ENCODE peak calls at places on chromosomes 4 and X, in six cellular contexts. W is transverse colon, K is A549, H is stomach, R is sigmoid colon, N is tibial nerve. Q is an unnamed sample.

GRCh38 chrX:104659037-104659744 is 93.2 kb downstream of the IL1RAPL2 start:
- DNase-seq in W (no peak), K (no peak), H (peak), R (no peak), N (no peak), Q (no peak)

GRCh38 chr4:169443748-169444147 is 168.6 kb downstream of the NEK1 start:
- DNase-seq in W (no peak), K (no peak), H (no peak), R (no peak), N (no peak), Q (no peak)

GRCh38 chr4:89242864-89243740 is 64.5 kb downstream of the GPRIN3 start:
- DNase-seq in W (no peak), K (no peak), H (no peak), R (no peak), N (no peak), Q (no peak)

GRCh38 chr4:13238936-13239335 is 245.2 kb downstream of the RAB28 start:
- DNase-seq in W (no peak), K (no peak), H (no peak), R (no peak), N (no peak), Q (no peak)

GRCh38 chr4:123832173-123833026 is 435.8 kb downstream of the SPRY1 start:
- DNase-seq in W (peak), K (no peak), H (no peak), R (peak), N (peak), Q (no peak)

GRCh38 chrX:155747520-155747919 is 133.6 kb upstream of the VAMP7 start:
- DNase-seq in W (peak), K (no peak), H (peak), R (no peak), N (no peak), Q (no peak)

GRCh38 chrX:48665991-48666390 is 17.6 kb upstream of the WAS start:
- DNase-seq in W (no peak), K (no peak), H (no peak), R (no peak), N (no peak), Q (no peak)

GRCh38 chr4:30386266-30386895 is 333.8 kb upstream of the PCDH7 start:
- DNase-seq in W (no peak), K (no peak), H (no peak), R (no peak), N (no peak), Q (no peak)

GRCh38 chrX:153245288-153245731 is 66.2 kb downstream of the MAGEA1 start:
- DNase-seq in W (no peak), K (peak), H (no peak), R (no peak), N (no peak), Q (no peak)

GRCh38 chrX:134546187-134546586 is 86.2 kb downstream of the HPRT1 start:
- DNase-seq in W (no peak), K (no peak), H (no peak), R (no peak), N (no peak), Q (no peak)

GRCh38 chrX:42524374-42524773 is 253.6 kb downstream of the PPP1R2C start:
- DNase-seq in W (no peak), K (no peak), H (no peak), R (no peak), N (no peak), Q (no peak)

GRCh38 chr4:124144302-124144701 is 568.2 kb downstream of the ANKRD50 start:
- DNase-seq in W (no peak), K (no peak), H (no peak), R (no peak), N (no peak), Q (no peak)

GRCh38 chrX:125202486-125203378 is 116.9 kb upstream of the TEX13C start:
- DNase-seq in W (no peak), K (no peak), H (no peak), R (no peak), N (no peak), Q (no peak)

GRCh38 chr4:55312491-55313101 is 33.4 kb upstream of the SRD5A3 start:
- DNase-seq in W (peak), K (peak), H (peak), R (peak), N (no peak), Q (no peak)

GRCh38 chr4:54550415-54551171 is 107.2 kb upstream of the KIT start:
- DNase-seq in W (no peak), K (no peak), H (no peak), R (no peak), N (no peak), Q (peak)

GRCh38 chrX:16739574-16739973 is 20.2 kb downstream of the SYAP1 start:
- DNase-seq in W (no peak), K (peak), H (no peak), R (no peak), N (no peak), Q (no peak)

GRCh38 chr4:54400802-54401201 is 171.7 kb downstream of the PDGFRA start:
- DNase-seq in W (no peak), K (peak), H (no peak), R (no peak), N (no peak), Q (no peak)

GRCh38 chr4:151376540-151376939 is 32.4 kb upstream of the FHIP1A start:
- DNase-seq in W (no peak), K (no peak), H (no peak), R (no peak), N (no peak), Q (no peak)

GRCh38 chr4:141912831-141913230 is 276.4 kb downstream of the IL15 start:
- DNase-seq in W (peak), K (no peak), H (peak), R (no peak), N (no peak), Q (no peak)

GRCh38 chr4:73764513-73764912 is 24.1 kb downstream of the CXCL8 start:
- DNase-seq in W (no peak), K (no peak), H (no peak), R (no peak), N (no peak), Q (no peak)

GRCh38 chrX:74931214-74931613 is 6.0 kb upstream of the NEXMIF start:
- DNase-seq in W (no peak), K (no peak), H (no peak), R (no peak), N (no peak), Q (no peak)

GRCh38 chrX:153775293-153775595 is 5.6 kb upstream of the SRPK3 start:
- DNase-seq in W (no peak), K (no peak), H (no peak), R (no peak), N (no peak), Q (no peak)

GRCh38 chr4:106583567-106583966 is 215.0 kb upstream of the GIMD1 start:
- DNase-seq in W (no peak), K (peak), H (no peak), R (no peak), N (no peak), Q (no peak)

GRCh38 chrX:108167211-108167872 is 75.8 kb downstream of the ATG4A start:
- DNase-seq in W (no peak), K (peak), H (no peak), R (no peak), N (no peak), Q (no peak)

GRCh38 chr4:173272987-173273386 is 61.2 kb downstream of the HMGB2 start:
- DNase-seq in W (no peak), K (no peak), H (no peak), R (no peak), N (no peak), Q (no peak)

GRCh38 chr4:184447664-184448063 is 26.7 kb downstream of the IRF2 start:
- DNase-seq in W (no peak), K (no peak), H (no peak), R (no peak), N (no peak), Q (no peak)

GRCh38 chr4:180960758-180961401 is 1282.3 kb upstream of the TENM3 start:
- DNase-seq in W (no peak), K (no peak), H (no peak), R (no peak), N (no peak), Q (no peak)

GRCh38 chr4:39841894-39842293 is 135.8 kb downstream of the PDS5A start:
- DNase-seq in W (no peak), K (no peak), H (no peak), R (no peak), N (no peak), Q (no peak)

GRCh38 chr4:5165419-5166369 is 114.4 kb downstream of the STK32B start:
- DNase-seq in W (no peak), K (no peak), H (no peak), R (no peak), N (no peak), Q (no peak)

GRCh38 chr4:179569549-179569948 is 2127.3 kb upstream of the AGA start:
- DNase-seq in W (no peak), K (no peak), H (no peak), R (no peak), N (no peak), Q (no peak)

GRCh38 chrX:18668468-18668867 is 3.4 kb downstream of the RS1 start:
- DNase-seq in W (no peak), K (no peak), H (no peak), R (no peak), N (no peak), Q (no peak)

GRCh38 chr4:80610845-80611244 is 275.3 kb downstream of the CFAP299 start:
- DNase-seq in W (no peak), K (no peak), H (no peak), R (no peak), N (no peak), Q (no peak)

GRCh38 chr4:179989975-179990374 is 2253.2 kb upstream of the TENM3 start:
- DNase-seq in W (no peak), K (no peak), H (no peak), R (no peak), N (no peak), Q (no peak)

GRCh38 chr4:169045862-169046584 is 36.0 kb upstream of the CBR4 start:
- DNase-seq in W (no peak), K (peak), H (no peak), R (no peak), N (no peak), Q (no peak)

GRCh38 chr4:155371432-155372043 is 5.2 kb downstream of the MAP9 start:
- DNase-seq in W (no peak), K (peak), H (no peak), R (no peak), N (no peak), Q (no peak)

GRCh38 chr4:179624768-179625181 is 2182.5 kb upstream of the AGA start:
- DNase-seq in W (no peak), K (no peak), H (peak), R (no peak), N (no peak), Q (no peak)

GRCh38 chr4:53497446-53498069 is 93.7 kb downstream of the LNX1 start:
- DNase-seq in W (no peak), K (no peak), H (no peak), R (peak), N (peak), Q (peak)

GRCh38 chr4:9898596-9899345 is 117.3 kb downstream of the DRD5 start:
- DNase-seq in W (peak), K (peak), H (peak), R (no peak), N (no peak), Q (no peak)

GRCh38 chrX:37701588-37701987 is 16.0 kb downstream of the XK start:
- DNase-seq in W (no peak), K (no peak), H (no peak), R (no peak), N (no peak), Q (no peak)

GRCh38 chrX:43702660-43703059 is 46.6 kb downstream of the MAOA start:
- DNase-seq in W (no peak), K (no peak), H (no peak), R (no peak), N (no peak), Q (no peak)

GRCh38 chrX:43702079-43702524 is 46.0 kb downstream of the MAOA start:
- DNase-seq in W (no peak), K (no peak), H (no peak), R (no peak), N (no peak), Q (no peak)

GRCh38 chrX:43703211-43703791 is 47.2 kb downstream of the MAOA start:
- DNase-seq in W (no peak), K (peak), H (no peak), R (no peak), N (no peak), Q (no peak)

GRCh38 chrX:43706786-43707185 is 50.7 kb downstream of the MAOA start:
- DNase-seq in W (no peak), K (no peak), H (no peak), R (no peak), N (no peak), Q (no peak)

DNA sequence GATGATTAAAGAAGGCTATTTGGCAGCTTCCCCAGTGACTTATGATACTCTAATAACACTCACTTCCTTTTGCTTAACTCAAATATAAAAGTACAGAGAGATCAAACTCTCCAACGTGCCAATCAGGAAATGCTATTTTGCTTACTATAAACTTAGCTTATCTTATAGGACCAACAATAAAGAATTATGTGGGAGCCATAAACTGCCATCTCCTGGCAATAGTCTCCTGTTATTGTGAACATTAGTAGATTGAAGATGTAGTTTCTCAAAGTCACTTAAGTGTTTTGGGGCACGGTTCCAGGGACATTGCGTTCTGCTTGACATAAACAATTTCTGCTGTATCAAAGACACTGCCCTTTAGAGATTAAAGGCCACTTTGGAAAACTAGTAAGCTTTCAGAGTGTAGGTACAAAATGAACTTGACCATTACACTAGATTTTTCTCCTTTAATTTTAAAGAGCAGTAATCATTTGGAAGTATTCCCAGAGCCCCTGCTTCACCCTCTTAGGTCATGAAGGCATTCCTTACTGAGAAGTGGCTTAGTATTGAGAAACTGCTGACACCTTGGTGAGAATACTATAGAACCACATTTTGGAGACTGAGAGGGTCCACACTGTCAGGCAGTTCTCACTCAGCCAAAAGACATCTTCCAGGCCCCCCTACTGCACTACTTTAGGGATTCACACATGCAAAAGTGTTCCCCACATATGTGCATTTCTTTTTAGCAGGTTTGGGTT is 51.9 kb downstream of the MAOA start:
- DNase-seq in W (peak), K (no peak), H (peak), R (peak), N (peak), Q (peak)
- TF ChIP-seq EP300 in W (peak), K (no peak), H (no peak), R (no peak), N (no peak), Q (no peak)

GRCh38 chr4:20352172-20352431 is 100.4 kb downstream of the SLIT2 start:
- DNase-seq in W (no peak), K (no peak), H (no peak), R (no peak), N (no peak), Q (no peak)
- TF ChIP-seq EP300 in W (no peak), K (no peak), H (no peak), R (no peak), N (no peak), Q (no peak)

GRCh38 chrX:21932277-21932996 is 8.1 kb upstream of the SMS start:
- DNase-seq in W (no peak), K (peak), H (no peak), R (no peak), N (no peak), Q (no peak)

GRCh38 chrX:21930986-21931385 is 9.5 kb upstream of the SMS start:
- DNase-seq in W (no peak), K (no peak), H (no peak), R (no peak), N (no peak), Q (no peak)

GRCh38 chrX:21929209-21929608 is 11.3 kb upstream of the SMS start:
- DNase-seq in W (no peak), K (no peak), H (no peak), R (no peak), N (no peak), Q (no peak)

GRCh38 chrX:21926116-21926515 is 14.4 kb upstream of the SMS start:
- DNase-seq in W (no peak), K (peak), H (no peak), R (no peak), N (no peak), Q (no peak)

DNA sequence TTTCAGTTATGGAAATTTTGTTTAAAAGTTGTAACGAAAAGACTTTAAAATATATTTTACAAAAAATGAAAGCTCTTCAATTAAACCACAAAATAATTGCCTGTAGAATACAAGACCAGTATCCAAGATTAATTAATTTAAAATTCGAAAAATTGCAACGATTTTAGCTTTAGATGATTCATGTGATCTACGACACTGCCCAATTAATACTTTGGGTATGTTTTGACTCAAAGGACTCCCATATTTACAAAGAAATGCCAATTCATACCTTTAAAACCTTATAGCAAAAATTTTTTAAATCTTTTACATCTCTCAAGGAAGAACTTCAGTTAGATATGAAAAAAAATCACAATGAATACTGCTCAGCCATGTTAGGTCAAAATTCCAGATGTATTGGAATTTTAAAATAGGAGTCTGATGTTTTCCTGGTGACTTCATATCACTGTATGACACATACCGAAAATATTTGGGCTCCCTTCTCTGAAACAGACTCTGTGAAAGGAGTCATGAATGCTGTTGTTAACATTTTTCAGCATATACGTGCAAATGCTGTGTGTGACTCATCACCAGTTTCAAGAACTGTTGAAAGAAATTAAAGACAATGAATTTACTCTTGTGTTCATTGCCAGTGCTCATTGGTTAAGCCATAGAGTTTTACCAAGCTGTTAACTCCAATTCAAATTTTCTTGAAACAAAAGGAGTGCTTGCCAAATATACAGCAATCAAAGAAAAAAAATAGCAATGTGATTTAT is 13.8 kb upstream of the SMS start:
- DNase-seq in W (no peak), K (peak), H (no peak), R (no peak), N (no peak), Q (no peak)
- TF ChIP-seq EP300 in W (no peak), K (no peak), H (no peak), R (no peak), N (no peak), Q (no peak)

GRCh38 chr4:2867758-2868491 is 24.3 kb downstream of the ADD1 start:
- DNase-seq in W (no peak), K (no peak), H (no peak), R (peak), N (no peak), Q (peak)
- TF ChIP-seq EP300 in W (no peak), K (no peak), H (no peak), R (no peak), N (no peak), Q (no peak)

DNA sequence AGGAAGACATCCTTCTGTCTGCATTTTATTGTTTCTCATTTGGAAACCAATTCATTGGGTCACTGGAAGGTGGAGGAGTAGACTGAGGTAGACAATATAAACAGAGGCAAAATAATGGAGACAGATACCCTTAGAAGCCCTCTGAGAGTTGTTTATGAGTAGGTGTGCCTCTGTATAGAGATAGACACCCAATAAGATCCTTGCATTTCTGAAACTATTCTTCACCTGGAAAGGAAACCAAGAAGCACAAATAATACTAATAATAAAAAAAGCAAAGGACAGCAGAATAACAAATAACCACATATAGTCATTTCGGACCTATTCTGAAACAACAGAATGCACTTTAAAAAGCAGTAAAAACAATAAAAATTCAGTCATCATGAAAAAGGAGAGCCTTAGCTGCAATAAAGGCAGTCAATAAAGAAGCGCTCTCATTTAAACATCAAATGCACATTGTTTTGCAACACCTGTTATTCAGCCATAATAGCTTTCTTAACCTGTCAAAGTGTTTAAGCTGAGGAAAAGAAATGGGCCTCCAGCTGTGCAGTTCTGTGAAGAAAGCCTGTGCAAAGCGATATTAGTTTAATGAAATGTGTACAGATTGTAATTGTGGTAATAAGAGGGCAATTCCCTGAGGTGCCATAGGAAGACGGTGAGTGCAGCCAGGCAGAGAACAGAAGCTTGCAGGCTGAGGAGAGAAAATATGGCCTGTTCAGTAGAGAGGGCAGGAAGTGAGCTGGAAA is 904.1 kb downstream of the STPG2 start:
- DNase-seq in W (no peak), K (no peak), H (no peak), R (no peak), N (no peak), Q (no peak)
- TF ChIP-seq EP300 in W (no peak), K (no peak), H (no peak), R (no peak), N (no peak), Q (no peak)

Q was measured in ovary.